ENCODE peak calls at places on chromosome 5, in seven cellular contexts. N is ovary, J is transverse colon, W is tibial nerve, S is upper lobe of left lung, Z is prostate gland, L is thyroid gland. U is an unnamed sample. For H3K9me3, the result is how much of the 10 kb centered on the place peaks cover.

GRCh38 chr5:67200809-67201562 is 4.4 kb upstream of the CD180 start:
- DNase-seq in L (no peak), N (no peak), Z (no peak), J (no peak), W (no peak), S (no peak), U (no peak)

GRCh38 chr5:171604195-171604594 is 181.4 kb upstream of the SMIM23 start:
- DNase-seq in S (no peak), Z (no peak), J (no peak), W (no peak), L (no peak), N (no peak), U (no peak)

GRCh38 chr5:53071738-53072137 is 37.8 kb downstream of the MOCS2 start:
- DNase-seq in Z (no peak), N (no peak), S (no peak), W (no peak), L (no peak), J (no peak), U (no peak)

GRCh38 chr5:148981353-148981752 is 81.5 kb downstream of the SH3TC2 start:
- DNase-seq in J (no peak), Z (no peak), S (no peak), N (no peak), W (no peak), L (no peak), U (no peak)

GRCh38 chr5:143501176-143501840 is 97.8 kb upstream of the NR3C1 start:
- DNase-seq in N (no peak), Z (no peak), S (no peak), J (no peak), W (no peak), L (no peak), U (no peak)

GRCh38 chr5:96816430-96816939 is 8.7 kb upstream of the ERAP1 start:
- DNase-seq in W (no peak), S (peak), N (no peak), Z (no peak), J (peak), L (no peak), U (no peak)

GRCh38 chr5:96902876-96903275 is 26.6 kb downstream of the ERAP2 start:
- DNase-seq in Z (no peak), W (no peak), J (no peak), S (no peak), N (no peak), L (no peak), U (no peak)

GRCh38 chr5:141421489-141421855 is 621 bp downstream of the PCDHGA11 start:
- DNase-seq in N (no peak), J (no peak), Z (no peak), W (no peak), L (no peak), S (no peak), U (no peak)

GRCh38 chr5:66151491-66151890 is 7.4 kb downstream of the SREK1 start:
- DNase-seq in L (no peak), J (no peak), Z (no peak), W (no peak), S (no peak), N (no peak), U (no peak)

GRCh38 chr5:14584848-14585247 is 3.3 kb downstream of the OTULINL start:
- DNase-seq in L (peak), J (no peak), W (no peak), N (no peak), Z (no peak), S (no peak), U (no peak)

GRCh38 chr5:169018980-169019379 is 282.0 kb downstream of the SLIT3 start:
- DNase-seq in S (no peak), L (no peak), J (no peak), N (peak), Z (no peak), W (no peak), U (peak)

GRCh38 chr5:65027149-65027548 is 258.4 kb downstream of the CWC27 start:
- DNase-seq in Z (no peak), J (no peak), L (no peak), N (no peak), S (no peak), W (no peak), U (no peak)

GRCh38 chr5:170603578-170604565 is 100.1 kb downstream of the KCNIP1 start:
- DNase-seq in J (peak), S (no peak), W (no peak), Z (peak), L (peak), N (peak), U (peak)

GRCh38 chr5:134124289-134125194 is 10.1 kb downstream of the TCF7 start:
- DNase-seq in J (no peak), S (no peak), Z (no peak), N (no peak), L (no peak), W (no peak), U (no peak)

GRCh38 chr5:65050826-65051498 is 282.2 kb downstream of the CWC27 start:
- DNase-seq in L (no peak), N (no peak), J (no peak), Z (no peak), W (no peak), S (no peak), U (no peak)

GRCh38 chr5:34523382-34523716 is 132.8 kb upstream of the RAI14 start:
- DNase-seq in Z (no peak), S (no peak), J (no peak), L (no peak), N (no peak), W (no peak), U (no peak)

GRCh38 chr5:53438486-53439472 is 41.6 kb upstream of the FST start:
- DNase-seq in L (no peak), Z (no peak), N (no peak), W (no peak), S (no peak), J (no peak), U (no peak)

GRCh38 chr5:150278046-150278760 is 11.4 kb downstream of the CAMK2A start:
- DNase-seq in W (no peak), S (no peak), J (no peak), Z (no peak), L (no peak), N (no peak), U (no peak)

GRCh38 chr5:119356384-119357188 is 767 bp downstream of the TNFAIP8 start:
- DNase-seq in W (no peak), N (no peak), Z (no peak), J (no peak), S (no peak), L (no peak), U (no peak)

GRCh38 chr5:154202379-154203260 is 12.1 kb downstream of the GALNT10 start:
- DNase-seq in S (no peak), W (no peak), J (peak), Z (no peak), L (peak), N (no peak), U (no peak)

GRCh38 chr5:2756211-2756746 is 4.8 kb upstream of the IRX2 start:
- DNase-seq in J (no peak), L (no peak), W (no peak), S (peak), Z (no peak), N (no peak), U (no peak)

DNA sequence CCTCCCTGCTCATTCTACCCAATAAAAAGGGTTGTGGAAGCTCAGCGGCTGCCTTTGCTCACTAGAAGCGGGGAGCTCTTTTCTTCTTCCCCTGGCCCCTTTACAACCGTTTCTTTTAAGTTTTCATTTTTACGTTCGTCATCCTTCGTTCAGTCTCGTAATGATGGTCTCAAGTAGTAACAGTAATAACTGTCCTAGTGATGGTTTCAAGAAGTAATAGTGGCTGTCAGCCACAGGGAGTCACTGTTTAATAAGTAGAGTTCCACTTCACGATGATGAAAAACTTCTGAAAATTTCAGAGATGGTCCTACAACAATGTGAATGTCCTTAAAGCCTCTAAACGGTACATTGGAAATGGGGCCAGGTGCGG is 6.2 kb downstream of the UGT3A2 start:
- DNase-seq in W (no peak), J (no peak), N (no peak), S (no peak), L (no peak), Z (no peak), U (no peak)
- TF ChIP-seq CTCF in W (no peak), J (no peak), N (no peak), S (no peak), L (no peak), Z (no peak), U (peak)

GRCh38 chr5:156526081-156527017 is 199.4 kb downstream of the SGCD start:
- DNase-seq in W (no peak), N (no peak), Z (no peak), J (no peak), S (no peak), L (no peak), U (no peak)
- TF ChIP-seq POLR2A in W (no peak), N (no peak), Z (no peak), J (no peak), S (no peak), L (no peak), U (no peak)

GRCh38 chr5:56307714-56308346 is 74.7 kb upstream of the ANKRD55 start:
- DNase-seq in N (no peak), S (no peak), Z (no peak), J (no peak), L (no peak), W (no peak), U (no peak)
- H3K9me3 ChIP-seq in N (under half), S (under half), Z (under half), J (under half), L (under half), W (under half), U (under half)

GRCh38 chr5:7850533-7851239 is at the start of gene CFAP90:
- DNase-seq in J (peak), L (peak), N (peak), S (peak), W (no peak), Z (peak), U (peak)
- TF ChIP-seq CTCF in J (peak), L (no peak), N (peak), S (peak), W (no peak), Z (peak), U (no peak)

GRCh38 chr5:179559280-179560252 is 9.2 kb downstream of the RUFY1 start:
- DNase-seq in L (peak), J (peak), N (peak), W (peak), Z (peak), S (peak), U (peak)
- TF ChIP-seq POLR2A in L (peak), J (peak), N (peak), W (peak), Z (peak), S (peak), U (peak)

DNA sequence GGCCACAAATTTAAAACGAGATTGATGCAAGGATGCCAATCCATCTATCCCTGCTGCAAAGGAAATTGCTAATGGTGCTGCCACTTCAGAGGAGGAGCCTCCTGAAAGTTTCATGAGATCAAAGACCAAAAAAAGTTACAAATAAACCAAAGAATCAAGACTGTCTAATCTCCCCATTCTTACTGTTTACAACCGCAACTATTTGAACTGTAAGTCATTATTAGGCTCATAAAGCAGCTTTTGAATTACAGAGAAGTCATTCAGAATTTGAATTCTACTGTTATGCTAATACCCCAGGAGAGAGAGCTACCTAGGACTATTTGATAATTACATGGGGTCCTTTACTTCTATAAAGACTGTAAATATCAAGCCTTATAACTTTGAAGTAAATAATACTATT is 1613.6 kb upstream of the WWC1 start:
- DNase-seq in J (no peak), Z (no peak), L (no peak), S (no peak), W (no peak), N (no peak), U (no peak)
- H3K9me3 ChIP-seq in J (under half), Z (under half), L (under half), S (under half), W (under half), N (under half), U (under half)